ENCODE peak calls at places on chromosomes 1 and 21, in eight cellular contexts. One of them, this sample, is unnamed.

GRCh38 chr21:26082549-26082948 is 88.0 kb downstream of the APP start:
- DNase-seq in epithelial cell of esophagus: no peak
- DNase-seq in head of caudate nucleus: no peak
- DNase-seq in HT-29: no peak
- DNase-seq in central memory CD4-positive, alpha-beta T cell: no peak
- DNase-seq in activated CD4-positive, CD25-positive, alpha-beta regulatory T cell treated with anti-CD3 and anti-CD28 coated beads, Interleukin-2, amount 50 U/mL, for 72 hours: no peak
- DNase-seq in ELR: no peak
- DNase-seq in GM23248: no peak
- DNase-seq in this sample: no peak

GRCh38 chr1:177181280-177181630 is 10.5 kb downstream of the BRINP2 start:
- DNase-seq in GM23248: no peak
- DNase-seq in head of caudate nucleus: no peak
- DNase-seq in ELR: no peak
- DNase-seq in HT-29: no peak
- DNase-seq in central memory CD4-positive, alpha-beta T cell: no peak
- DNase-seq in activated CD4-positive, CD25-positive, alpha-beta regulatory T cell treated with anti-CD3 and anti-CD28 coated beads, Interleukin-2, amount 50 U/mL, for 72 hours: no peak
- DNase-seq in epithelial cell of esophagus: no peak
- DNase-seq in this sample: no peak

GRCh38 chr1:24127801-24128363 is 15.1 kb downstream of the IL22RA1 start:
- DNase-seq in head of caudate nucleus: no peak
- DNase-seq in central memory CD4-positive, alpha-beta T cell: no peak
- DNase-seq in HT-29: no peak
- DNase-seq in epithelial cell of esophagus: no peak
- DNase-seq in ELR: no peak
- DNase-seq in GM23248: no peak
- DNase-seq in activated CD4-positive, CD25-positive, alpha-beta regulatory T cell treated with anti-CD3 and anti-CD28 coated beads, Interleukin-2, amount 50 U/mL, for 72 hours: no peak
- DNase-seq in this sample: no peak

GRCh38 chr1:31272369-31272768 is 24.2 kb downstream of the SNRNP40 start:
- DNase-seq in central memory CD4-positive, alpha-beta T cell: no peak
- DNase-seq in HT-29: no peak
- DNase-seq in ELR: no peak
- DNase-seq in head of caudate nucleus: no peak
- DNase-seq in GM23248: no peak
- DNase-seq in activated CD4-positive, CD25-positive, alpha-beta regulatory T cell treated with anti-CD3 and anti-CD28 coated beads, Interleukin-2, amount 50 U/mL, for 72 hours: no peak
- DNase-seq in epithelial cell of esophagus: no peak
- DNase-seq in this sample: no peak

GRCh38 chr1:18199462-18199861 is 91.9 kb downstream of the IGSF21 start:
- DNase-seq in HT-29: no peak
- DNase-seq in epithelial cell of esophagus: no peak
- DNase-seq in GM23248: no peak
- DNase-seq in activated CD4-positive, CD25-positive, alpha-beta regulatory T cell treated with anti-CD3 and anti-CD28 coated beads, Interleukin-2, amount 50 U/mL, for 72 hours: no peak
- DNase-seq in head of caudate nucleus: no peak
- DNase-seq in ELR: no peak
- DNase-seq in central memory CD4-positive, alpha-beta T cell: no peak
- DNase-seq in this sample: no peak

GRCh38 chr1:204225841-204226745 is 12.3 kb upstream of the GOLT1A start:
- DNase-seq in HT-29: peak; percentile 85
- DNase-seq in epithelial cell of esophagus: peak; percentile 90
- DNase-seq in central memory CD4-positive, alpha-beta T cell: no peak
- DNase-seq in head of caudate nucleus: no peak
- DNase-seq in GM23248: no peak
- DNase-seq in ELR: peak; percentile 8
- DNase-seq in activated CD4-positive, CD25-positive, alpha-beta regulatory T cell treated with anti-CD3 and anti-CD28 coated beads, Interleukin-2, amount 50 U/mL, for 72 hours: no peak
- DNase-seq in this sample: no peak

GRCh38 chr1:47409311-47410085 is 6.6 kb upstream of the FOXE3 start:
- DNase-seq in head of caudate nucleus: peak; percentile 38
- DNase-seq in HT-29: no peak
- DNase-seq in ELR: peak; percentile 89
- DNase-seq in GM23248: peak; percentile 95
- DNase-seq in epithelial cell of esophagus: peak; percentile 93
- DNase-seq in central memory CD4-positive, alpha-beta T cell: no peak
- DNase-seq in activated CD4-positive, CD25-positive, alpha-beta regulatory T cell treated with anti-CD3 and anti-CD28 coated beads, Interleukin-2, amount 50 U/mL, for 72 hours: no peak
- DNase-seq in this sample: no peak

GRCh38 chr1:236468625-236469024 is 55.2 kb upstream of the LGALS8 start:
- DNase-seq in HT-29: no peak
- DNase-seq in ELR: no peak
- DNase-seq in epithelial cell of esophagus: no peak
- DNase-seq in head of caudate nucleus: no peak
- DNase-seq in central memory CD4-positive, alpha-beta T cell: no peak
- DNase-seq in activated CD4-positive, CD25-positive, alpha-beta regulatory T cell treated with anti-CD3 and anti-CD28 coated beads, Interleukin-2, amount 50 U/mL, for 72 hours: no peak
- DNase-seq in GM23248: no peak
- DNase-seq in this sample: no peak

GRCh38 chr1:1019122-1019999 is 559 bp upstream of the AGRN start:
- DNase-seq in HT-29: peak; percentile 90
- DNase-seq in GM23248: peak; percentile 94
- DNase-seq in head of caudate nucleus: peak; percentile 84
- DNase-seq in epithelial cell of esophagus: peak; percentile 87
- DNase-seq in central memory CD4-positive, alpha-beta T cell: peak; percentile 71
- DNase-seq in ELR: peak; percentile 84
- DNase-seq in activated CD4-positive, CD25-positive, alpha-beta regulatory T cell treated with anti-CD3 and anti-CD28 coated beads, Interleukin-2, amount 50 U/mL, for 72 hours: peak; percentile 83
- DNase-seq in this sample: no peak

GRCh38 chr1:36396359-36396758 is 1.3 kb downstream of the LSM10 start:
- DNase-seq in head of caudate nucleus: no peak
- DNase-seq in activated CD4-positive, CD25-positive, alpha-beta regulatory T cell treated with anti-CD3 and anti-CD28 coated beads, Interleukin-2, amount 50 U/mL, for 72 hours: no peak
- DNase-seq in HT-29: no peak
- DNase-seq in central memory CD4-positive, alpha-beta T cell: no peak
- DNase-seq in epithelial cell of esophagus: no peak
- DNase-seq in GM23248: no peak
- DNase-seq in ELR: no peak
- DNase-seq in this sample: no peak

GRCh38 chr1:167136191-167136614 is 42.3 kb downstream of the STYXL2 start:
- DNase-seq in ELR: peak; percentile 68
- DNase-seq in head of caudate nucleus: no peak
- DNase-seq in GM23248: peak; percentile 48
- DNase-seq in HT-29: no peak
- DNase-seq in activated CD4-positive, CD25-positive, alpha-beta regulatory T cell treated with anti-CD3 and anti-CD28 coated beads, Interleukin-2, amount 50 U/mL, for 72 hours: no peak
- DNase-seq in epithelial cell of esophagus: peak; percentile 51
- DNase-seq in central memory CD4-positive, alpha-beta T cell: no peak
- DNase-seq in this sample: no peak

GRCh38 chr1:211473823-211474222 is 18.1 kb downstream of the RD3 start:
- DNase-seq in head of caudate nucleus: no peak
- DNase-seq in activated CD4-positive, CD25-positive, alpha-beta regulatory T cell treated with anti-CD3 and anti-CD28 coated beads, Interleukin-2, amount 50 U/mL, for 72 hours: no peak
- DNase-seq in epithelial cell of esophagus: no peak
- DNase-seq in HT-29: no peak
- DNase-seq in central memory CD4-positive, alpha-beta T cell: no peak
- DNase-seq in ELR: no peak
- DNase-seq in GM23248: no peak
- DNase-seq in this sample: no peak

GRCh38 chr1:172270605-172271004 is 149.9 kb upstream of the C1orf105 start:
- DNase-seq in activated CD4-positive, CD25-positive, alpha-beta regulatory T cell treated with anti-CD3 and anti-CD28 coated beads, Interleukin-2, amount 50 U/mL, for 72 hours: no peak
- DNase-seq in central memory CD4-positive, alpha-beta T cell: no peak
- DNase-seq in head of caudate nucleus: no peak
- DNase-seq in epithelial cell of esophagus: no peak
- DNase-seq in ELR: no peak
- DNase-seq in HT-29: no peak
- DNase-seq in GM23248: peak; percentile 75
- DNase-seq in this sample: no peak

GRCh38 chr1:201502511-201502857 is 4.4 kb downstream of the CSRP1 start:
- DNase-seq in epithelial cell of esophagus: no peak
- DNase-seq in central memory CD4-positive, alpha-beta T cell: no peak
- DNase-seq in activated CD4-positive, CD25-positive, alpha-beta regulatory T cell treated with anti-CD3 and anti-CD28 coated beads, Interleukin-2, amount 50 U/mL, for 72 hours: no peak
- DNase-seq in head of caudate nucleus: no peak
- DNase-seq in ELR: no peak
- DNase-seq in HT-29: no peak
- DNase-seq in GM23248: peak; percentile 0
- DNase-seq in this sample: no peak

GRCh38 chr1:5140962-5141361 is 486.6 kb downstream of the AJAP1 start:
- DNase-seq in activated CD4-positive, CD25-positive, alpha-beta regulatory T cell treated with anti-CD3 and anti-CD28 coated beads, Interleukin-2, amount 50 U/mL, for 72 hours: no peak
- DNase-seq in HT-29: no peak
- DNase-seq in epithelial cell of esophagus: no peak
- DNase-seq in GM23248: no peak
- DNase-seq in central memory CD4-positive, alpha-beta T cell: no peak
- DNase-seq in head of caudate nucleus: no peak
- DNase-seq in ELR: no peak
- DNase-seq in this sample: no peak

GRCh38 chr1:242623751-242624150 is 99.3 kb upstream of the PLD5 start:
- DNase-seq in ELR: no peak
- DNase-seq in head of caudate nucleus: no peak
- DNase-seq in central memory CD4-positive, alpha-beta T cell: no peak
- DNase-seq in epithelial cell of esophagus: no peak
- DNase-seq in GM23248: no peak
- DNase-seq in activated CD4-positive, CD25-positive, alpha-beta regulatory T cell treated with anti-CD3 and anti-CD28 coated beads, Interleukin-2, amount 50 U/mL, for 72 hours: no peak
- DNase-seq in HT-29: no peak
- DNase-seq in this sample: no peak

GRCh38 chr21:35190201-35190701 is 141.1 kb upstream of the RUNX1 start:
- DNase-seq in ELR: peak; percentile 40
- DNase-seq in head of caudate nucleus: no peak
- DNase-seq in HT-29: no peak
- DNase-seq in activated CD4-positive, CD25-positive, alpha-beta regulatory T cell treated with anti-CD3 and anti-CD28 coated beads, Interleukin-2, amount 50 U/mL, for 72 hours: no peak
- DNase-seq in GM23248: peak; percentile 63
- DNase-seq in central memory CD4-positive, alpha-beta T cell: no peak
- DNase-seq in epithelial cell of esophagus: peak; percentile 86
- DNase-seq in this sample: no peak

GRCh38 chr21:41361786-41362604 is at the start of gene MX2:
- DNase-seq in activated CD4-positive, CD25-positive, alpha-beta regulatory T cell treated with anti-CD3 and anti-CD28 coated beads, Interleukin-2, amount 50 U/mL, for 72 hours: peak; percentile 63
- DNase-seq in epithelial cell of esophagus: no peak
- DNase-seq in HT-29: peak; percentile 39
- DNase-seq in head of caudate nucleus: no peak
- DNase-seq in ELR: peak; percentile 76
- DNase-seq in central memory CD4-positive, alpha-beta T cell: peak; percentile 94
- DNase-seq in GM23248: peak; percentile 86
- DNase-seq in this sample: peak; percentile 98

GRCh38 chr21:45577806-45578801 is 35.9 kb upstream of the SLC19A1 start:
- DNase-seq in central memory CD4-positive, alpha-beta T cell: no peak
- DNase-seq in head of caudate nucleus: no peak
- DNase-seq in activated CD4-positive, CD25-positive, alpha-beta regulatory T cell treated with anti-CD3 and anti-CD28 coated beads, Interleukin-2, amount 50 U/mL, for 72 hours: peak; percentile 22
- DNase-seq in ELR: no peak
- DNase-seq in GM23248: no peak
- DNase-seq in epithelial cell of esophagus: no peak
- DNase-seq in HT-29: peak; percentile 60
- DNase-seq in this sample: no peak

GRCh38 chr1:35014486-35014885 is 17.3 kb downstream of the ZMYM6 start:
- DNase-seq in central memory CD4-positive, alpha-beta T cell: no peak
- DNase-seq in activated CD4-positive, CD25-positive, alpha-beta regulatory T cell treated with anti-CD3 and anti-CD28 coated beads, Interleukin-2, amount 50 U/mL, for 72 hours: no peak
- DNase-seq in HT-29: no peak
- DNase-seq in epithelial cell of esophagus: no peak
- DNase-seq in ELR: no peak
- DNase-seq in GM23248: no peak
- DNase-seq in head of caudate nucleus: no peak
- DNase-seq in this sample: no peak

GRCh38 chr1:246032111-246032551 is 474.9 kb downstream of the SMYD3 start:
- DNase-seq in central memory CD4-positive, alpha-beta T cell: no peak
- DNase-seq in HT-29: no peak
- DNase-seq in GM23248: no peak
- DNase-seq in activated CD4-positive, CD25-positive, alpha-beta regulatory T cell treated with anti-CD3 and anti-CD28 coated beads, Interleukin-2, amount 50 U/mL, for 72 hours: no peak
- DNase-seq in head of caudate nucleus: no peak
- DNase-seq in epithelial cell of esophagus: no peak
- DNase-seq in ELR: no peak
- DNase-seq in this sample: no peak

GRCh38 chr21:46036696-46037337 is 55.2 kb downstream of the COL6A1 start:
- DNase-seq in GM23248: no peak
- DNase-seq in HT-29: no peak
- DNase-seq in activated CD4-positive, CD25-positive, alpha-beta regulatory T cell treated with anti-CD3 and anti-CD28 coated beads, Interleukin-2, amount 50 U/mL, for 72 hours: no peak
- DNase-seq in head of caudate nucleus: no peak
- DNase-seq in epithelial cell of esophagus: no peak
- DNase-seq in central memory CD4-positive, alpha-beta T cell: no peak
- DNase-seq in ELR: no peak
- DNase-seq in this sample: no peak

GRCh38 chr1:78072216-78072615 is 26.4 kb downstream of the GIPC2 start:
- DNase-seq in HT-29: no peak
- DNase-seq in activated CD4-positive, CD25-positive, alpha-beta regulatory T cell treated with anti-CD3 and anti-CD28 coated beads, Interleukin-2, amount 50 U/mL, for 72 hours: no peak
- DNase-seq in ELR: peak; percentile 33
- DNase-seq in head of caudate nucleus: no peak
- DNase-seq in epithelial cell of esophagus: no peak
- DNase-seq in central memory CD4-positive, alpha-beta T cell: no peak
- DNase-seq in GM23248: peak; percentile 47
- DNase-seq in this sample: no peak

GRCh38 chr1:169941982-169942830 is 48.5 kb upstream of the SCYL3 start:
- DNase-seq in HT-29: peak; percentile 55
- DNase-seq in ELR: no peak
- DNase-seq in epithelial cell of esophagus: no peak
- DNase-seq in central memory CD4-positive, alpha-beta T cell: no peak
- DNase-seq in head of caudate nucleus: no peak
- DNase-seq in activated CD4-positive, CD25-positive, alpha-beta regulatory T cell treated with anti-CD3 and anti-CD28 coated beads, Interleukin-2, amount 50 U/mL, for 72 hours: no peak
- DNase-seq in GM23248: peak; percentile 24
- DNase-seq in this sample: no peak

GRCh38 chr1:209648931-209649776 is 3.1 kb downstream of the LAMB3 start:
- DNase-seq in GM23248: peak; percentile 92
- DNase-seq in activated CD4-positive, CD25-positive, alpha-beta regulatory T cell treated with anti-CD3 and anti-CD28 coated beads, Interleukin-2, amount 50 U/mL, for 72 hours: no peak
- DNase-seq in HT-29: peak; percentile 79
- DNase-seq in central memory CD4-positive, alpha-beta T cell: no peak
- DNase-seq in head of caudate nucleus: no peak
- DNase-seq in epithelial cell of esophagus: peak; percentile 83
- DNase-seq in ELR: peak; percentile 98
- DNase-seq in this sample: no peak

GRCh38 chr1:51535006-51535592 is 16.0 kb upstream of the EPS15 start:
- DNase-seq in HT-29: peak; percentile 74
- DNase-seq in epithelial cell of esophagus: peak; percentile 54
- DNase-seq in ELR: peak; percentile 71
- DNase-seq in head of caudate nucleus: peak; percentile 65
- DNase-seq in central memory CD4-positive, alpha-beta T cell: peak; percentile 22
- DNase-seq in activated CD4-positive, CD25-positive, alpha-beta regulatory T cell treated with anti-CD3 and anti-CD28 coated beads, Interleukin-2, amount 50 U/mL, for 72 hours: no peak
- DNase-seq in GM23248: peak; percentile 78
- DNase-seq in this sample: peak; percentile 39

GRCh38 chr21:30994917-30995316 is 43.4 kb downstream of the KRTAP19-8 start:
- DNase-seq in central memory CD4-positive, alpha-beta T cell: no peak
- DNase-seq in GM23248: no peak
- DNase-seq in HT-29: no peak
- DNase-seq in head of caudate nucleus: no peak
- DNase-seq in epithelial cell of esophagus: no peak
- DNase-seq in ELR: no peak
- DNase-seq in activated CD4-positive, CD25-positive, alpha-beta regulatory T cell treated with anti-CD3 and anti-CD28 coated beads, Interleukin-2, amount 50 U/mL, for 72 hours: no peak
- DNase-seq in this sample: peak; percentile 88

GRCh38 chr1:211035821-211036380 is 98.0 kb downstream of the KCNH1 start:
- DNase-seq in ELR: no peak
- DNase-seq in epithelial cell of esophagus: no peak
- DNase-seq in activated CD4-positive, CD25-positive, alpha-beta regulatory T cell treated with anti-CD3 and anti-CD28 coated beads, Interleukin-2, amount 50 U/mL, for 72 hours: no peak
- DNase-seq in HT-29: no peak
- DNase-seq in head of caudate nucleus: no peak
- DNase-seq in GM23248: no peak
- DNase-seq in central memory CD4-positive, alpha-beta T cell: no peak
- DNase-seq in this sample: no peak

GRCh38 chr1:147577033-147577773 is 35.9 kb downstream of the BCL9 start:
- DNase-seq in ELR: no peak
- DNase-seq in central memory CD4-positive, alpha-beta T cell: no peak
- DNase-seq in epithelial cell of esophagus: no peak
- DNase-seq in GM23248: no peak
- DNase-seq in activated CD4-positive, CD25-positive, alpha-beta regulatory T cell treated with anti-CD3 and anti-CD28 coated beads, Interleukin-2, amount 50 U/mL, for 72 hours: no peak
- DNase-seq in head of caudate nucleus: no peak
- DNase-seq in HT-29: no peak
- DNase-seq in this sample: no peak

GRCh38 chr1:184755226-184756065 is 788 bp upstream of the EDEM3 start:
- DNase-seq in HT-29: peak; percentile 61
- DNase-seq in central memory CD4-positive, alpha-beta T cell: peak; percentile 24
- DNase-seq in epithelial cell of esophagus: peak; percentile 52
- DNase-seq in GM23248: peak; percentile 70
- DNase-seq in activated CD4-positive, CD25-positive, alpha-beta regulatory T cell treated with anti-CD3 and anti-CD28 coated beads, Interleukin-2, amount 50 U/mL, for 72 hours: peak; percentile 30
- DNase-seq in head of caudate nucleus: no peak
- DNase-seq in ELR: peak; percentile 63
- DNase-seq in this sample: no peak

GRCh38 chr1:54581621-54582035 is 33.6 kb downstream of the ACOT11 start:
- DNase-seq in activated CD4-positive, CD25-positive, alpha-beta regulatory T cell treated with anti-CD3 and anti-CD28 coated beads, Interleukin-2, amount 50 U/mL, for 72 hours: no peak
- DNase-seq in epithelial cell of esophagus: peak; percentile 94
- DNase-seq in GM23248: peak; percentile 96
- DNase-seq in ELR: peak; percentile 45
- DNase-seq in HT-29: peak; percentile 25
- DNase-seq in central memory CD4-positive, alpha-beta T cell: no peak
- DNase-seq in head of caudate nucleus: peak; percentile 68
- DNase-seq in this sample: no peak

GRCh38 chr1:1068374-1069060 is 5.6 kb downstream of the RNF223 start:
- DNase-seq in ELR: no peak
- DNase-seq in head of caudate nucleus: no peak
- DNase-seq in GM23248: no peak
- DNase-seq in central memory CD4-positive, alpha-beta T cell: peak; percentile 64
- DNase-seq in activated CD4-positive, CD25-positive, alpha-beta regulatory T cell treated with anti-CD3 and anti-CD28 coated beads, Interleukin-2, amount 50 U/mL, for 72 hours: peak; percentile 58
- DNase-seq in HT-29: peak; percentile 86
- DNase-seq in epithelial cell of esophagus: peak; percentile 53
- DNase-seq in this sample: no peak

GRCh38 chr1:10975567-10976326 is 36.7 kb upstream of the TARDBP start:
- DNase-seq in epithelial cell of esophagus: peak; percentile 86
- DNase-seq in GM23248: peak; percentile 99
- DNase-seq in head of caudate nucleus: no peak
- DNase-seq in central memory CD4-positive, alpha-beta T cell: no peak
- DNase-seq in HT-29: peak; percentile 68
- DNase-seq in ELR: peak; percentile 88
- DNase-seq in activated CD4-positive, CD25-positive, alpha-beta regulatory T cell treated with anti-CD3 and anti-CD28 coated beads, Interleukin-2, amount 50 U/mL, for 72 hours: no peak
- DNase-seq in this sample: no peak

GRCh38 chr1:89104687-89105086 is 21.2 kb downstream of the GBP2 start:
- DNase-seq in GM23248: no peak
- DNase-seq in epithelial cell of esophagus: no peak
- DNase-seq in activated CD4-positive, CD25-positive, alpha-beta regulatory T cell treated with anti-CD3 and anti-CD28 coated beads, Interleukin-2, amount 50 U/mL, for 72 hours: no peak
- DNase-seq in head of caudate nucleus: no peak
- DNase-seq in ELR: no peak
- DNase-seq in HT-29: no peak
- DNase-seq in central memory CD4-positive, alpha-beta T cell: no peak
- DNase-seq in this sample: no peak